ENCODE peak calls at places on chromosomes 13 and 19, in nine cellular contexts. P, G, Q, L, X, H, I, O and S are unnamed samples.

GRCh38 chr19:887072-887471 is 5.9 kb downstream of the MED16 start:
- DNase-seq in P (peak), G (no peak), Q (no peak), L (no peak), X (no peak), H (peak), I (no peak), O (no peak), S (no peak)

GRCh38 chr13:50838701-50839100 is 4.8 kb downstream of the DLEU7 start:
- DNase-seq in P (no peak), G (no peak), Q (no peak), L (no peak), X (no peak), H (no peak), I (no peak), O (no peak), S (no peak)

GRCh38 chr13:99288069-99288468 is 19.1 kb downstream of the GPR183 start:
- DNase-seq in P (no peak), G (no peak), Q (no peak), L (no peak), X (no peak), H (no peak), I (no peak), O (no peak), S (no peak)

GRCh38 chr13:27605610-27606200 is 14.6 kb downstream of the LNX2 start:
- DNase-seq in P (no peak), G (no peak), Q (peak), L (no peak), X (no peak), H (no peak), I (no peak), O (no peak), S (no peak)

GRCh38 chr19:10283786-10284540 is 2.8 kb upstream of the ICAM4 start:
- DNase-seq in P (no peak), G (no peak), Q (no peak), L (no peak), X (no peak), H (no peak), I (no peak), O (no peak), S (no peak)

GRCh38 chr19:19224852-19225494 is 13.2 kb downstream of the NCAN start:
- DNase-seq in P (peak), G (peak), Q (peak), L (peak), X (no peak), H (peak), I (peak), O (peak), S (no peak)

GRCh38 chr13:50842711-50843255 is 709 bp downstream of the DLEU7 start:
- DNase-seq in P (no peak), G (no peak), Q (no peak), L (peak), X (no peak), H (no peak), I (no peak), O (no peak), S (no peak)

GRCh38 chr13:29786698-29787097 is 63.7 kb downstream of the UBL3 start:
- DNase-seq in P (no peak), G (no peak), Q (no peak), L (no peak), X (no peak), H (no peak), I (no peak), O (no peak), S (no peak)

GRCh38 chr13:35699181-35699580 is 222.7 kb upstream of the MAB21L1 start:
- DNase-seq in P (no peak), G (no peak), Q (no peak), L (no peak), X (no peak), H (no peak), I (no peak), O (no peak), S (no peak)

GRCh38 chr19:15466851-15467733 is 2.7 kb upstream of the RASAL3 start:
- DNase-seq in P (peak), G (no peak), Q (peak), L (no peak), X (no peak), H (no peak), I (no peak), O (peak), S (no peak)

GRCh38 chr19:55117063-55117635 is 288 bp downstream of the PPP1R12C start:
- DNase-seq in P (no peak), G (no peak), Q (no peak), L (peak), X (no peak), H (no peak), I (peak), O (peak), S (no peak)

GRCh38 chr19:55118401-55118991 is 1.1 kb upstream of the PPP1R12C start:
- DNase-seq in P (no peak), G (no peak), Q (no peak), L (peak), X (no peak), H (no peak), I (peak), O (peak), S (no peak)

GRCh38 chr19:55116232-55117062 is 990 bp downstream of the PPP1R12C start:
- DNase-seq in P (no peak), G (peak), Q (peak), L (peak), X (peak), H (no peak), I (peak), O (peak), S (no peak)

GRCh38 chr19:55117636-55118391 is at the start of gene PPP1R12C:
- DNase-seq in P (peak), G (peak), Q (peak), L (peak), X (peak), H (peak), I (peak), O (peak), S (peak)

GRCh38 chr19:55119053-55119452 is 1.6 kb upstream of the PPP1R12C start:
- DNase-seq in P (no peak), G (no peak), Q (no peak), L (no peak), X (no peak), H (no peak), I (no peak), O (no peak), S (no peak)
- H3K4me3 ChIP-seq in P (no peak), G (peak), Q (no peak), L (peak), X (no peak), H (no peak), I (no peak), O (no peak), S (no peak)

GRCh38 chr19:55485439-55486011 is 537 bp downstream of the NAT14 start:
- DNase-seq in P (no peak), G (peak), Q (no peak), L (no peak), X (no peak), H (no peak), I (no peak), O (no peak), S (no peak)

GRCh38 chr19:55486043-55486970 is 1.3 kb downstream of the NAT14 start:
- DNase-seq in P (no peak), G (peak), Q (no peak), L (no peak), X (no peak), H (no peak), I (peak), O (peak), S (no peak)

GRCh38 chr19:55487884-55488687 is at the start of gene SSC5D:
- DNase-seq in P (no peak), G (peak), Q (no peak), L (peak), X (no peak), H (no peak), I (peak), O (peak), S (no peak)

GRCh38 chr19:55488986-55489710 is 912 bp downstream of the SSC5D start:
- DNase-seq in P (no peak), G (peak), Q (no peak), L (no peak), X (no peak), H (no peak), I (peak), O (peak), S (no peak)

DNA sequence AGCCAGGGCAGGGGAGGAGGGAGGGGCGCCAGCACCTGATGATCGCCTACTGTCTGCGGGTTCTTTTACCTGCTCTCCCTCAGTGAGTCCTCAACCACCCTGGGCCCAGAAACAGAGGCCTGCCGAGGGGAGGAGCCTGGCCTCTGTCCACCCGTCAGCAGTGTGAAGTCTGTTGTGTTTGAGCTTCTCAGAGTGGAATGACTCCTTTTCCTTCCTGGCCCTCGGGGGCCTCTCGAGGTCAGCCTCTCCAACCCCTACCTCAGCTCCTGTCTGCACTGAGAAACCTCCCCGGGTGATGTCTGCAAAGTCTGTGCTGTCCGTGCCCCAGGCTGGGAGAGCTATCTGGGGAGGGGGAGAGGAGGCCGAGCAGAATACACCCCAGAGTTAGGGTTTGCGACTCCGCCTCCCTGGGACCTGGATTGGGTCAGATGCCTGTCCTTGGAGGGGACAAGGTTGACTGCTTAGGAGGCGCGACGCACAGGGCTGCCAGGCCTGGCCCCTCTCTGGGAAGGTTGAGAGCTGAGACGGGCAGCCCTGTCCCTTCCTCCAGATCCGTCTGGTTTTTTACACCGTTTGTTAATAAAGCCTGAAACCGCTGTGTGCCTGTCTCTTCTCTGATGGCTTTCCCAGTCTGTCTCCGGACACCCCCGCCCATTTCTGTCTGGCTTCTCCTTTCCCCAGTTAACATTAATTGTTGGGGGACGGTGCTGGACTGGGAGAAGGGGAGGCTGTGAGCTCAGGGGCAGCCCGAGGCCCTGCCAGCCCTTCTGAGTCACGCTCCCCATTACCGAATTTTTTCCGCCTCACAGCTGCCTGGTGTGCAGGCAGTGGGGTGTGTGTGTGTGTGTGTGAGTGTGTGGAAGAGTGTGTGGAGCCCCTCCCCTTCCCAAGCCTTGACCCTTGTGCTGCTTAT is 1.0 kb upstream of the SSC5D start:
- DNase-seq in P (peak), G (peak), Q (peak), L (no peak), X (peak), H (peak), I (peak), O (peak), S (peak)
- H3K4me3 ChIP-seq in P (peak), G (no peak), Q (no peak), L (peak), X (peak), H (peak), I (peak), O (no peak), S (peak)

DNA sequence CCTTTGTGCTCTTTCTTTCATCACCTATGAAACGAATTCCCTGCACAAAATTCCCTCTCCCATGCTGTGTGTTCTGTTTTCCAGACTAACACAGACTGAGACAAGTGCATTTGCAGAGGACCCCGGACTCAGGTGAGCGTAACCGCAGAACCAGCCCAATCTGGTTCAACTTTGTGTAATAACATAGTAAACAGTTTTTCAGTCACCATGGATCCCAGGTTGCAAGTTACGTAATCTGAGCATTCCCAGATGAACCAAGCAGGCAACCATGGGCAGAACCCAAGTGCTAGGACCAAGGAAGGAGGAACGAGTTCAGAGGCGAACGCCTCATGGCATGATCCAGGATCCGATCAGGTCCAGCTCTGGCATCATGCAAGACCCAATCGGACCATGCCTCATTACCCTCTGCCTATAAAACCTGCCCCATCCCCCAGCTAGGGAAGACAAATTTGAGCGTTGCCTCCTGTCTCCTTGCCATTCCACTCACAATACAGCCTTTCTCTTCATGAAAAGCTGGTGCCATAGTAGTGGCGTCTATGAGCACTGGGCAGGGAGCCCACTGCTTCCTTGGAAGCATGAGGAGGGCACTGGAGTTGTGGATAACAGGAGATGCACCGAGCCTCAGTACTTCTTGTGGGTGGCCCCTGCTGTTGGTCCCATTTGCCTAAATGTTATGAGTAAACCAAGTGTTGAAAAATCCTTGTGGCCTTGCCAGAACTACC is 107.6 kb downstream of the ABCC4 start:
- DNase-seq in P (no peak), G (no peak), Q (no peak), L (no peak), X (no peak), H (no peak), I (no peak), O (no peak), S (no peak)
- H3K4me3 ChIP-seq in P (no peak), G (no peak), Q (no peak), L (no peak), X (no peak), H (no peak), I (no peak), O (no peak), S (no peak)

GRCh38 chr19:46634656-46635218 is 1.3 kb downstream of the GNG8 start:
- DNase-seq in P (no peak), G (no peak), Q (no peak), L (no peak), X (no peak), H (no peak), I (no peak), O (no peak), S (no peak)
- H3K4me3 ChIP-seq in P (no peak), G (no peak), Q (peak), L (peak), X (peak), H (peak), I (peak), O (no peak), S (peak)

GRCh38 chr19:35213678-35214632 is 14.6 kb downstream of the FAM187B start:
- DNase-seq in P (no peak), G (no peak), Q (peak), L (no peak), X (no peak), H (peak), I (peak), O (peak), S (peak)
- H3K4me3 ChIP-seq in P (no peak), G (no peak), Q (no peak), L (peak), X (no peak), H (no peak), I (no peak), O (no peak), S (no peak)

GRCh38 chr19:50981587-50982146 is 2.0 kb downstream of the KLK7 start:
- DNase-seq in P (no peak), G (no peak), Q (no peak), L (no peak), X (no peak), H (no peak), I (no peak), O (no peak), S (no peak)

GRCh38 chr19:50978772-50979390 is 4.8 kb downstream of the KLK7 start:
- DNase-seq in P (no peak), G (no peak), Q (peak), L (no peak), X (no peak), H (no peak), I (no peak), O (no peak), S (no peak)

GRCh38 chr19:50980203-50980602 is 3.5 kb downstream of the KLK7 start:
- DNase-seq in P (no peak), G (no peak), Q (no peak), L (no peak), X (no peak), H (no peak), I (no peak), O (no peak), S (no peak)

GRCh38 chr19:50977626-50978025 is 6.1 kb downstream of the KLK7 start:
- DNase-seq in P (no peak), G (no peak), Q (no peak), L (no peak), X (no peak), H (no peak), I (no peak), O (no peak), S (no peak)

DNA sequence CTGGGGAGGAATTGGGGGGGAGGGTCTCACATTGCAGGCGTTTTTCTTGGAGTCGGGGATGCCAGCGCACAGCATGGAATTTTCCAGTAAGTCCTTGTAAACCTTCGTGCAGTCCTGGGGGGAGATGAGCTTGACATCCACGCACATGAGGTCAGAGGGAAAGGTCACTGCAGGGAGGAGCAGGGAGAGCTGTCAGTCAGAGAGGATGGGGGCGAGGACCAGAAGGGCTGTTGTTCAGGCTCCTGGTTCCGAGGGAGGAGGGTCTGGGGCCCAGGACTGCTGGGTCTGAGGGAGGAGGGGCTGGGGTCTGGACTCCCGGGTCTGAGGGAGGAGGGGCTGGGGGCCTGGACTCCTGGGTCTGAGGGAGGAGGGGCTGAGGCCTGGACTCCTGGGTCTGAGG is 4.0 kb downstream of the KLK7 start:
- DNase-seq in P (no peak), G (no peak), Q (no peak), L (no peak), X (no peak), H (no peak), I (no peak), O (no peak), S (no peak)
- H3K4me3 ChIP-seq in P (no peak), G (no peak), Q (no peak), L (no peak), X (no peak), H (no peak), I (no peak), O (no peak), S (no peak)

DNA sequence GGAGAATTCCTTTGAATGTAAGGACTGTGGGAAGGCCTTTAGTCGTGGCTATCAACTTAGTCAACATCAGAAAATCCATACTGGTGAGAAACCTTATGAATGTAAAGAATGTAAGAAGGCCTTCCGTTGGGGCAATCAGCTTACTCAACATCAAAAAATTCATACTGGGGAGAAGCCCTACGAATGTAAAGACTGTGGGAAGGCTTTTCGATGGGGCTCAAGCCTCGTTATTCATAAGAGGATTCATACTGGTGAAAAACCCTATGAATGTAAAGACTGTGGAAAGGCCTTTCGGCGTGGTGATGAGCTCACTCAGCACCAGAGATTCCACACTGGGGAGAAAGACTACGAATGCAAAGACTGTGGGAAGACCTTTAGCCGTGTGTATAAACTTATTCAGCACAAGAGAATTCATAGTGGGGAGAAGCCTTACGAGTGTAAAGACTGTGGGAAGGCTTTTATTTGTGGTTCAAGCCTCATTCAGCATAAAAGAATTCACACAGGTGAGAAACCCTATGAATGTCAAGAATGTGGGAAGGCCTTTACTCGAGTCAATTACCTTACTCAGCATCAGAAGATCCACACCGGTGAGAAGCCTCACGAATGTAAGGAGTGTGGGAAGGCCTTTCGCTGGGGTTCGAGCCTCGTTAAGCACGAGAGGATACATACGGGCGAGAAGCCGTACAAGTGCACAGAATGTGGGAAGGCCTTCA is 39.2 kb downstream of the ZNF331 start:
- DNase-seq in P (no peak), G (no peak), Q (no peak), L (no peak), X (no peak), H (no peak), I (no peak), O (no peak), S (no peak)
- H3K4me3 ChIP-seq in P (no peak), G (no peak), Q (no peak), L (no peak), X (no peak), H (no peak), I (no peak), O (no peak), S (no peak)